ENCODE peak calls at places on chromosomes 11 and 22, in five cellular contexts. D is A549, R is HepG2, Z is K562, H is WTC11. Q is an unnamed sample.

GRCh38 chr11:68632802-68633201 is 51.5 kb upstream of the GAL start:
- DNase-seq in D (peak), R (peak), Z (peak), H (peak), Q (no peak)

GRCh38 chr22:19176175-19176630 is 2.3 kb downstream of the SLC25A1 start:
- DNase-seq in D (no peak), R (no peak), Z (no peak), H (peak), Q (no peak)

GRCh38 chr11:19673924-19674390 is 38.7 kb upstream of the NAV2 start:
- DNase-seq in D (no peak), R (no peak), Z (no peak), H (no peak), Q (no peak)

GRCh38 chr11:79235696-79236095 is 205.1 kb downstream of the TENM4 start:
- DNase-seq in D (no peak), R (no peak), Z (no peak), H (no peak), Q (no peak)

GRCh38 chr22:46067159-46068111 is 82.9 kb upstream of the PPARA start:
- DNase-seq in D (no peak), R (no peak), Z (no peak), H (peak), Q (no peak)

GRCh38 chr22:49678842-49679170 is 148.9 kb downstream of the BRD1 start:
- DNase-seq in D (no peak), R (no peak), Z (no peak), H (no peak), Q (no peak)

GRCh38 chr11:16788141-16789060 is 50.0 kb downstream of the C11orf58 start:
- DNase-seq in D (peak), R (peak), Z (peak), H (peak), Q (no peak)

GRCh38 chr22:32828150-32828549 is 26.6 kb downstream of the TIMP3 start:
- DNase-seq in D (no peak), R (no peak), Z (no peak), H (no peak), Q (no peak)

GRCh38 chr11:71252782-71253730 is 679 bp upstream of the SHANK2 start:
- DNase-seq in D (peak), R (peak), Z (no peak), H (peak), Q (no peak)

GRCh38 chr11:133724116-133724515 is 121.2 kb downstream of the SPATA19 start:
- DNase-seq in D (no peak), R (no peak), Z (no peak), H (no peak), Q (no peak)

GRCh38 chr22:27487600-27488450 is 313.7 kb downstream of the MN1 start:
- DNase-seq in D (no peak), R (peak), Z (no peak), H (no peak), Q (no peak)

GRCh38 chr11:66701432-66702240 is 23.9 kb upstream of the RBM4B start:
- DNase-seq in D (no peak), R (peak), Z (peak), H (no peak), Q (no peak)

GRCh38 chr11:2870955-2871720 is 14.4 kb downstream of the CDKN1C start:
- DNase-seq in D (no peak), R (no peak), Z (no peak), H (peak), Q (no peak)

GRCh38 chr11:1281326-1281973 is 28.0 kb downstream of the TOLLIP start:
- DNase-seq in D (no peak), R (no peak), Z (no peak), H (no peak), Q (no peak)

GRCh38 chr22:22327723-22328122 is 83.1 kb downstream of the VPREB1 start:
- DNase-seq in D (no peak), R (no peak), Z (no peak), H (no peak), Q (no peak)

GRCh38 chr11:88297320-88298263 is 39.9 kb downstream of the CTSC start:
- DNase-seq in D (no peak), R (peak), Z (no peak), H (no peak), Q (no peak)
- TF ChIP-seq ESRRA in D (no peak), R (no peak), Z (no peak), H (no peak), Q (no peak)

GRCh38 chr11:24585192-24585591 is 88.3 kb downstream of the LUZP2 start:
- DNase-seq in D (no peak), R (no peak), Z (no peak), H (no peak), Q (no peak)
- TF ChIP-seq ESRRA in D (no peak), R (no peak), Z (no peak), H (no peak), Q (no peak)

DNA sequence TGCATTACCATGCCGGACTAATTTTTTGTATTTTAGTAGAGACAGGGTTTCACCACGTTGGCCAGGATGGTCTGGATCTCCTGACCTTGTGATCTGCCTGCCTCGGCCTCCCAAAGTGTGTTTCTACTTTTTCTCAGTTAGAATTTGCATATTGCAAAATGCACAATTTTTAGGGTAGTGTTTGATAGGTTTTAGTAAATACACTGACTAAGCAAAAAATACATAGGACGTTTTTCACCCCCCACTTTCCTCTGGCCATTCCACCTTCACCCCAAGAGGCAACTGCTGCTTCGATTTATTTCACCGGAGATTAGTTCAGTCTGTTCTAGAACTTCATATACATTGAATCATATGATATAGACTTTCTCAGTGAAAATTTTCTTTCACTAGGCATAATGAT is 1269.1 kb downstream of the TBC1D22A start:
- DNase-seq in D (no peak), R (no peak), Z (no peak), H (no peak), Q (no peak)
- TF ChIP-seq ESRRA in D (no peak), R (no peak), Z (no peak), H (no peak), Q (no peak)

GRCh38 chr11:101775033-101775432 is 139.8 kb upstream of the CEP126 start:
- DNase-seq in D (no peak), R (no peak), Z (no peak), H (no peak), Q (no peak)

GRCh38 chr11:101765932-101766331 is 148.9 kb upstream of the CEP126 start:
- DNase-seq in D (no peak), R (no peak), Z (no peak), H (no peak), Q (no peak)

DNA sequence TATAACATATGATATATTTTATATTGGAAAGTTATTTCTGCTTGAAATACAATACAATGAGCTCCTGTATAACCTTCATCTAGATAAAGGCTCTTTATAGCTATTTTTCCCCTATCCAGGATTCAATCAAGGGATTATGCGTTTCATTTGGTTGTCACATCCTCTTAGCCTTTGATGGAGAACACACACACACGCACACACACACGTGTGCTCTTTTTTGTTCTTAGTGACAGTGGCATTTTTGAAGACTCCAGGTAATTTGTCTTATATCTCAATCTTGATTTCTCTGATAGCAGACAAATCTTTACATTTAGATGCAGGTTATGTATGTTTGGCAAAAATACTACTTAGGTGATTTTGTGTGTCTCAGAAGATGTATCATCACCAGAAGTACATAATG is 144.2 kb upstream of the CEP126 start:
- DNase-seq in D (no peak), R (no peak), Z (no peak), H (no peak), Q (no peak)
- TF ChIP-seq ESRRA in D (no peak), R (no peak), Z (no peak), H (no peak), Q (no peak)

DNA sequence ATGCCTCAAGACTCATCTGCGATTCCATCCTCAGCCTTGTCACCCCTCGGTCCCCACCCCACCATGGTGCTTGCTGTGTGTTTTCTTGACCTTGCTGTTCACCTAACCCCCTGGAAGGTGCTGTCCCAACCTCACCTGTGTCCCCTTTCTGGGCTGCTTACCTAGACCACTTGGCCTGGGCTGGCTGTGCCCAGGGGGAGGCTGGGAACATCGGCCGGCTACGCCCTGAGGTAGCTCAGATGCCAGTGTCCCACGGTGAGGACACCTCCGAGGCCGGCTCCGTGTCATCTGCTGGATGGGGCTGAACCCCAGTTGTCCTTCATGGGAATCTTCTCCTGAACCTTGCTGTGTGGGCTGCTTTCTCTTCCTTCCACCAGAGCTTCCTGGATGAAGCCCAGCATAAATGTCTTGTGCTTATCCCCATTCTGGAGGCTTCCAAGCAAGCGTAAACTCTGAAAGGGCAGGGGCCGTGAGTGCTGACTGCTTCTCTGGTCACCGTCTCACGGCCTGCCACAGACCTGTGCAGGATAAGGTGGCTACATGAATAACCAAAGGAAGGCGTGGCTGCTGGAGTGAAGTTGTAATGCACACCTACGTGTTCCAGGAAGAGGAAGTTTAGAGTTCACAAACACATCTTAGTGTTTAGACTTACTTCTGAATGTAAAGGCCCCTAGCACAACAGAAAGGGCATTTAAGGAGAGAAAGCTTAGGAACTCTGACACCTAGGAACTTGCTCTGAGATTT is 724.3 kb downstream of the TBC1D22A start:
- DNase-seq in D (no peak), R (no peak), Z (no peak), H (no peak), Q (no peak)
- TF ChIP-seq ESRRA in D (no peak), R (no peak), Z (no peak), H (no peak), Q (no peak)

GRCh38 chr11:45303316-45303715 is 17.2 kb upstream of the SYT13 start:
- DNase-seq in D (no peak), R (no peak), Z (no peak), H (no peak), Q (no peak)

GRCh38 chr11:45301537-45302246 is 15.6 kb upstream of the SYT13 start:
- DNase-seq in D (no peak), R (no peak), Z (no peak), H (no peak), Q (no peak)

GRCh38 chr11:45305874-45306623 is 19.9 kb upstream of the SYT13 start:
- DNase-seq in D (no peak), R (no peak), Z (no peak), H (no peak), Q (no peak)

GRCh38 chr11:45304111-45304991 is 18.2 kb upstream of the SYT13 start:
- DNase-seq in D (no peak), R (no peak), Z (no peak), H (no peak), Q (no peak)

DNA sequence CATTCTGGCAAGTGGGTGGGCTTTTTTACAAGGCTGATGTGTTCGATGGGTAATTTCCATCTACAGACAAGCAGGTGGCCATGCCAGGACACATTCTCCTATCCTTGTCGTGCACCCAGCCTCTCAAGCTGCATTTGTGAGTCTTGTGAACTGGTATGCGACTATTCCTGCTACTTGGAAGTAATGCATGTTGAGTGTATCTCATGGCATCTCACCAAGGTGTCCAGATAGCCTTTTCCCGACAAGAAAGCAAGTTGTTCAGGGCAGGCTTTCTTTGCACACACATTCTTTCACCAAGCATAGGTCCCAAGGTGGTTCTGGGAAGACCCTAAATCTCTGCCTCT is 18.8 kb upstream of the SYT13 start:
- DNase-seq in D (no peak), R (no peak), Z (no peak), H (no peak), Q (no peak)
- TF ChIP-seq ESRRA in D (no peak), R (no peak), Z (no peak), H (no peak), Q (no peak)

DNA sequence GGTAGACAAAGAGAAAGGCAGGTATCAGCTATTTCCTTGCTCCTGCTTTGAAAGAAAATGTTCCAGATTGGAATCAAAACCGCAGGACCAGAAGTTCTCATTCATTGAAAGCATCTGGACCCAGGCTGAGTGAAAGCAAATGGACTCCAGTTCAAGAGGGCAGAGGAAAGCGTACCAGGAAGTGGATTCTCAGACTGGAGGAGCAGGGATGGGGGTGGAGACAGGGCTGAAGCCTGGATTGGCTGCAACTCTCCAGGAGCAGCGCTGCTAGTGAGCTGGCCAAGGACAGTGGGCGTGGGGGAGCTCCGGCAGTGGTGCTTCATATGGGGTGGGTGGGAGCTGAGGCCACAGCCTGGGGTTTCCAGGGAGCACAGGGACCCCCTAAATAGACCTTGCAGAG is 103.5 kb upstream of the NECTIN1 start:
- DNase-seq in D (peak), R (peak), Z (no peak), H (no peak), Q (no peak)
- TF ChIP-seq ESRRA in D (no peak), R (no peak), Z (no peak), H (no peak), Q (no peak)